ENCODE peak calls at places on chromosomes 4 and X, in five cellular contexts. G, E, A, D and N are unnamed samples.

GRCh38 chr4:153573221-153573620 is 107.1 kb downstream of the TMEM131L start:
- DNase-seq in G (peak; percentile 87), E (no peak), A (no peak), D (no peak), N (no peak)

GRCh38 chr4:126213996-126214395 is 899.2 kb downstream of the FAT4 start:
- DNase-seq in G (no peak), E (no peak), A (no peak), D (no peak), N (no peak)

GRCh38 chrX:1582686-1583437 is 8.5 kb upstream of the AKAP17A start:
- DNase-seq in G (no peak), E (peak; percentile 64), A (no peak), D (no peak), N (no peak)

GRCh38 chr4:69060651-69061308 is 35.5 kb upstream of the UGT2B7 start:
- DNase-seq in G (no peak), E (no peak), A (no peak), D (no peak), N (no peak)

GRCh38 chr4:4803216-4803903 is 56.1 kb upstream of the MSX1 start:
- DNase-seq in G (no peak), E (no peak), A (no peak), D (no peak), N (no peak)

GRCh38 chr4:169293343-169294176 is 22.8 kb upstream of the SH3RF1 start:
- DNase-seq in G (no peak), E (no peak), A (no peak), D (no peak), N (no peak)

GRCh38 chr4:109294468-109295020 is 7.9 kb downstream of the COL25A1 start:
- DNase-seq in G (no peak), E (no peak), A (no peak), D (no peak), N (no peak)

GRCh38 chr4:140926672-140927071 is 170.5 kb upstream of the TBC1D9 start:
- DNase-seq in G (no peak), E (no peak), A (no peak), D (no peak), N (no peak)

GRCh38 chr4:7248857-7249256 is 56.5 kb downstream of the SORCS2 start:
- DNase-seq in G (no peak), E (no peak), A (no peak), D (no peak), N (no peak)

GRCh38 chr4:87274803-87275202 is 47.9 kb downstream of the HSD17B13 start:
- DNase-seq in G (no peak), E (no peak), A (no peak), D (no peak), N (no peak)

GRCh38 chr4:151324449-151325319 is 721 bp downstream of the SH3D19 start:
- DNase-seq in G (peak; percentile 85), E (no peak), A (no peak), D (no peak), N (peak; percentile 47)

GRCh38 chr4:52983563-52984303 is 121.6 kb downstream of the RASL11B start:
- DNase-seq in G (no peak), E (peak; percentile 41), A (peak; percentile 8), D (no peak), N (peak; percentile 33)

GRCh38 chrX:78886550-78886949 is 58.6 kb upstream of the P2RY10 start:
- DNase-seq in G (no peak), E (peak; percentile 27), A (no peak), D (no peak), N (no peak)

GRCh38 chrX:12894074-12894691 is 12.2 kb upstream of the TLR8 start:
- DNase-seq in G (peak; percentile 52), E (peak; percentile 45), A (peak; percentile 13), D (no peak), N (no peak)